ENCODE peak calls at places on chromosomes 2 and 18, in six cellular contexts. R, M, A, G, L and K are unnamed samples.

GRCh38 chr2:232134939-232135338 is 173.4 kb downstream of the DIS3L2 start:
- DNase-seq in R (no peak), M (no peak), A (no peak), G (no peak), L (no peak), K (no peak)

GRCh38 chr2:207042155-207042554 is 102.8 kb downstream of the CPO start:
- DNase-seq in R (no peak), M (peak; percentile 36), A (peak; percentile 59), G (no peak), L (peak; percentile 60), K (no peak)

GRCh38 chr18:53739700-53740099 is 484.8 kb downstream of the MBD2 start:
- DNase-seq in R (no peak), M (no peak), A (no peak), G (no peak), L (no peak), K (no peak)

GRCh38 chr2:202149155-202149762 is 76.2 kb downstream of the KIAA2012 start:
- DNase-seq in R (peak; percentile 76), M (peak; percentile 90), A (no peak), G (no peak), L (peak; percentile 92), K (no peak)

GRCh38 chr2:238636269-238637073 is 209.7 kb downstream of the ASB1 start:
- DNase-seq in R (no peak), M (peak; percentile 39), A (no peak), G (no peak), L (peak; percentile 58), K (no peak)

GRCh38 chr18:74742573-74742972 is 144.9 kb downstream of the ZNF407 start:
- DNase-seq in R (no peak), M (peak; percentile 60), A (peak; percentile 14), G (no peak), L (peak; percentile 22), K (no peak)

GRCh38 chr2:188853307-188853706 is 120.9 kb upstream of the COL3A1 start:
- DNase-seq in R (no peak), M (peak; percentile 90), A (no peak), G (no peak), L (peak; percentile 90), K (no peak)

GRCh38 chr2:10432315-10433181 is 15.6 kb downstream of the ODC1 start:
- DNase-seq in R (no peak), M (no peak), A (no peak), G (no peak), L (peak; percentile 42), K (peak; percentile 77)

GRCh38 chr2:102033750-102034682 is 42.3 kb downstream of the IL1R2 start:
- DNase-seq in R (no peak), M (no peak), A (no peak), G (no peak), L (no peak), K (peak; percentile 18)

GRCh38 chr2:116687381-116687780 is 1127.1 kb upstream of the DDX18 start:
- DNase-seq in R (no peak), M (no peak), A (no peak), G (no peak), L (no peak), K (no peak)

GRCh38 chr2:189424956-189425355 is 16.3 kb upstream of the WDR75 start:
- DNase-seq in R (no peak), M (no peak), A (no peak), G (no peak), L (no peak), K (no peak)

DNA sequence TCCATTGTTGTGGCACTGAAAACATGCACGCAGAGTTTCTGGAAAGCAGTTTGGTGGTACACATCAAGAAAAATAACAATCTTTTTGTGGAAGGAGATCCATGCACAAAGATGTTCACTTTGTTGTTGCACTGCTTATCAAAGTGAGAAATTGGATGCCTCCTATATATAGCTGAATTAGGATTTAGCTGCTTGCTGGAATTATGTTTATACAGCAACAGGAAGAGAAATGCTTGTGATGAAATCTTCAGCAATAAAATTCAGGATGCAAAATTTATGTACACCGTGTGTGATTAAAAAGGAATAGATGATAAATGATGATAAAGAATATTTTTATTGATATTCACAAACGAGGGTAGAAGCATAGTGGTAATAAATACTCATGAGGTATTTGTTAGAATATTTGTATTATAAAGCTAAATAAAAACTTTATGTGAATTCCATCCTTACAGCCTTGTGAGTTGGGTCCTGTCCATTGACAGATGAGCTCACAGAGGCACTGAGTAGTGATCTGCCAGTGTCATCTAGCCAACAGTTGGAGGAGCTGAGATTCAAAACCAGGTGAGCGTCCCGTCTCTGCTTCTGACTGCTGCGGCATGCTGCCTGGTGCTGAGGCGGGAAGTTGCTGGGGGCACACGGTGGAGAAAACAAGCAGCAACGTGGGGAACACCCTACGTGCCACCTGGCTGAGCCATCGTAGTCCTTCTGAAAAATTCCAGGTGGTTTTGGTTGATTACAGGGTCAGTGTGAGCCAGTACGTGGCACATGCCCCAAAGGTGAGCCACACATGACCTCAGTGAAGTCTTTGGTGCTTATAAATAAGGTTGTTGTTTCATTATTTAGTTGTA is 80.2 kb downstream of the ASAP2 start:
- DNase-seq in R (no peak), M (no peak), A (peak; percentile 37), G (no peak), L (peak; percentile 32), K (no peak)
- H3K4me3 ChIP-seq in R (no peak overlapping the region), M (no peak overlapping the region), A (no peak overlapping the region), G (no peak overlapping the region), L (no peak overlapping the region), K (no peak overlapping the region)

GRCh38 chr2:18889565-18890332 is 300.4 kb upstream of the NT5C1B start:
- DNase-seq in R (no peak), M (no peak), A (no peak), G (no peak), L (no peak), K (no peak)
- H3K27ac ChIP-seq in R (no peak overlapping the region), M (no peak overlapping the region), A (no peak overlapping the region), G (peak overlapping the region; percentile 62), L (no peak overlapping the region), K (no peak overlapping the region)

DNA sequence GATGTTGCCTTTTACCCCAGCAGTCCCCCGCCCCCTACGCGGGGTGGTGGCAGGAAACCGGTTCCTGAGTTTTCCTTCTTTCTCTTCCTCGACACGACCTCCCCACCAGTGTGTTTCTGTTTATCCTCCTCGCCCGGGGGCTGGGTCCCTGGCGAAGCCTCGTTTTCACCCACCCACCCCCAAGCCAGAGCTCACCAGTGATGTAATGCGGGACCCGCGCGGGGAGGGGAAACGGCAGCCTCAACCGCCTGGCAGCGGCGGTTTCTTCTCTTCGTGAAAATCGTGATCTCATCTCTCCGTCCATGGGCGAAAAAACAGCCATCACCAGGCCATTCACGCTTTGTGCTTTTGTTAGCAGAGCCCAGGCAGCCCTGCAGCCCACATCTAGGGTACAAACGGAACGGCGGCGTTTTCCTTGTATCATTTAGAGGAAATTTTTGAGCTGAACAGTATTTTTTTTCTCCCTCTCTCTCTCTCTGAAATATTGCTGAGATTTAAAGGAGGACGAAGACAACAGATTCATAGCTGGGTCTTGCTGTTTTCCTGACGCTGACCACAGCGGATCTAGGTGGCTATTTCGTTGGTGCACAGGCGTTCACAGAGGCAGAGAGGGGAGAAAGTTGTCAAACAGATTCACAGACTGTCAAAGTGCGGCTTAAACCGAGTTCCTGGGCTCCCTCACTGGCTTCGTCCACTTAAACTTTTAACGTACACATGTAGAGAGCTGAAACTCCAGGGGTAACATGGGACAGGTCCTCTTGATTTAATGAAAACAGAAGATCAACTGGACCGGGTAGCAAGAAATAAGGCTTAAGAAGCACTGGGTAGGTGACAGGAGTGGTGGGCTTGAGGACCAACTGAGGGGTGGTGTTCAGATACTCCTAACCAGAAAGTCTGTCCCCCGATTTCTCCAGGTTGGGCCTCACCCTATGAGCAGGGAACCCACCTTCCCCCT is 21.9 kb upstream of the PAX3 start:
- DNase-seq in R (no peak), M (no peak), A (no peak), G (no peak), L (peak; percentile 24), K (peak; percentile 92)
- H3K4me3 ChIP-seq in R (peak overlapping the region; percentile 51), M (peak overlapping the region; percentile 43), A (no peak overlapping the region), G (peak overlapping the region; percentile 73), L (no peak overlapping the region), K (peak overlapping the region; percentile 89)

GRCh38 chr2:190698895-190699294 is 50.0 kb downstream of the NAB1 start:
- DNase-seq in R (no peak), M (no peak), A (no peak), G (no peak), L (peak; percentile 34), K (no peak)
- H3K27ac ChIP-seq in R (no peak overlapping the region), M (no peak overlapping the region), A (no peak overlapping the region), G (no peak overlapping the region), L (no peak overlapping the region), K (no peak overlapping the region)

DNA sequence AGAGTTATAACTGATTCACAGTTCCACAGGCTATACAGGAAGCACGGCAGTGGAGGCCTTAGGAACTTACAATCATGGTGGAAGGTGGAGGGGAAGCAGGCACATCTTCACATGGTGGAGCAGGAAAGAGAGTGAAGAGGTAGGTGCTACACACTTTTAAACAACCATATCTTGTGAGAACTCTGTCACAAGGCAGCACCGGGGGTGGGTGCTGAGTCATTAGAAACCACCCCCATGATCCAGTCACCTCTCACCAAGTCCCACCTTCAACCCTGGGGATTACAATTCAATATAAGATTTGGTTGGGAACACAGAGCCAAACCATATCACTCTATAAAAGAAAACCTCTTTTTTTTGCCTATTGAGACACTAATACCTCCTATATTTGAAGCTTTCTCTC is 1108.5 kb upstream of the CDH2 start:
- DNase-seq in R (no peak), M (no peak), A (no peak), G (no peak), L (peak; percentile 5), K (no peak)
- H3K4me3 ChIP-seq in R (no peak overlapping the region), M (no peak overlapping the region), A (no peak overlapping the region), G (no peak overlapping the region), L (no peak overlapping the region), K (no peak overlapping the region)